ENCODE peak calls at places on chromosomes 4 and X, in seven cellular contexts. C, O, N, H, B, K and F are unnamed samples.

GRCh38 chr4:84966382-84967291 is at the start of gene WDFY3:
- DNase-seq in K (peak; percentile 81), N (peak; percentile 71), B (peak; percentile 92), C (peak; percentile 84), H (peak; percentile 85), O (peak; percentile 86), F (peak; percentile 90)

GRCh38 chrX:115562492-115562872 is 1.5 kb downstream of the PLS3 start:
- DNase-seq in O (no peak), B (no peak), K (no peak), C (no peak), H (no peak), N (no peak), F (no peak)

GRCh38 chr4:1356181-1356998 is 9.4 kb downstream of the UVSSA start:
- DNase-seq in N (no peak), B (peak; percentile 70), O (peak; percentile 38), C (peak; percentile 46), H (no peak), K (peak; percentile 75), F (no peak)

GRCh38 chrX:140762061-140762460 is 52.5 kb downstream of the LINC00632 start:
- DNase-seq in O (peak; percentile 3), H (peak; percentile 46), C (peak; percentile 21), N (no peak), K (peak; percentile 59), B (peak; percentile 43), F (no peak)

GRCh38 chr4:68110441-68110840 is 19.2 kb downstream of the TMPRSS11F start:
- DNase-seq in H (no peak), N (no peak), K (no peak), O (no peak), C (no peak), B (no peak), F (no peak)

GRCh38 chrX:53000447-53001208 is 42.3 kb upstream of the FAM156A start:
- DNase-seq in N (no peak), B (no peak), H (no peak), C (no peak), K (no peak), O (no peak), F (no peak)

GRCh38 chr4:153927546-153927945 is 138.7 kb upstream of the SFRP2 start:
- DNase-seq in N (no peak), K (no peak), B (no peak), C (no peak), O (no peak), H (no peak), F (no peak)

GRCh38 chrX:65644621-65645287 is 22.7 kb upstream of the MSN start:
- DNase-seq in C (peak; percentile 90), K (peak; percentile 72), N (peak; percentile 39), H (peak; percentile 86), O (peak; percentile 75), B (peak; percentile 89), F (peak; percentile 79)

GRCh38 chr4:128427832-128428366 is 140.3 kb upstream of the PGRMC2 start:
- DNase-seq in H (peak; percentile 61), N (peak; percentile 86), B (peak; percentile 52), O (peak; percentile 50), C (no peak), K (peak; percentile 74), F (no peak)

GRCh38 chrX:136528645-136529315 is 3.2 kb upstream of the VGLL1 start:
- DNase-seq in B (no peak), O (no peak), C (no peak), N (no peak), H (no peak), K (no peak), F (no peak)

GRCh38 chr4:39597695-39598381 is 40.8 kb downstream of the SMIM14 start:
- DNase-seq in O (no peak), N (no peak), C (no peak), K (no peak), H (no peak), B (no peak), F (no peak)

GRCh38 chr4:85824166-85824945 is 349.4 kb downstream of the ARHGAP24 start:
- DNase-seq in N (no peak), B (no peak), C (no peak), H (no peak), K (no peak), O (no peak), F (no peak)

GRCh38 chrX:8044861-8045434 is 117.7 kb upstream of the PNPLA4 start:
- DNase-seq in H (no peak), B (no peak), K (no peak), N (no peak), C (no peak), O (no peak), F (no peak)

GRCh38 chr4:170139764-170140163 is 50.0 kb upstream of the AADAT start:
- DNase-seq in C (no peak), B (no peak), O (no peak), K (no peak), H (no peak), N (no peak), F (no peak)

GRCh38 chr4:129581305-129581704 is 485.4 kb downstream of the C4orf33 start:
- DNase-seq in O (no peak), B (no peak), K (no peak), N (no peak), C (no peak), H (no peak), F (no peak)

GRCh38 chr4:169096221-169096620 is 86.2 kb upstream of the CBR4 start:
- DNase-seq in K (no peak), N (no peak), B (no peak), C (no peak), H (no peak), O (no peak), F (no peak)

GRCh38 chrX:76454456-76454927 is 27.0 kb downstream of the MAGEE1 start:
- DNase-seq in K (peak; percentile 5), O (no peak), C (no peak), N (peak; percentile 0), H (no peak), B (no peak), F (no peak)

GRCh38 chr4:61024610-61025009 is 175.5 kb upstream of the ADGRL3 start:
- DNase-seq in O (no peak), H (no peak), N (no peak), B (no peak), K (no peak), C (no peak), F (no peak)

GRCh38 chr4:113474017-113474416 is 287.5 kb downstream of the CAMK2D start:
- DNase-seq in H (no peak), N (peak; percentile 72), O (no peak), B (no peak), C (no peak), K (no peak), F (no peak)

GRCh38 chr4:52824603-52825310 is 37.4 kb upstream of the RASL11B start:
- DNase-seq in K (no peak), C (no peak), B (peak; percentile 31), O (no peak), H (no peak), N (no peak), F (peak; percentile 54)

GRCh38 chr4:175986-176385 is 51.7 kb downstream of the ZNF718 start:
- DNase-seq in C (no peak), K (no peak), H (no peak), N (no peak), O (no peak), B (no peak), F (no peak)
- H3K9me3 ChIP-seq in C (no peaks in the 10 kb centered on the region), K (no peaks in the 10 kb centered on the region), H (peaks cover 15% of the 10 kb centered on the region), N (peaks cover 13% of the 10 kb centered on the region), O (no peaks in the 10 kb centered on the region), B (peaks cover 9% of the 10 kb centered on the region), F (peaks cover 100% of the 10 kb centered on the region)

DNA sequence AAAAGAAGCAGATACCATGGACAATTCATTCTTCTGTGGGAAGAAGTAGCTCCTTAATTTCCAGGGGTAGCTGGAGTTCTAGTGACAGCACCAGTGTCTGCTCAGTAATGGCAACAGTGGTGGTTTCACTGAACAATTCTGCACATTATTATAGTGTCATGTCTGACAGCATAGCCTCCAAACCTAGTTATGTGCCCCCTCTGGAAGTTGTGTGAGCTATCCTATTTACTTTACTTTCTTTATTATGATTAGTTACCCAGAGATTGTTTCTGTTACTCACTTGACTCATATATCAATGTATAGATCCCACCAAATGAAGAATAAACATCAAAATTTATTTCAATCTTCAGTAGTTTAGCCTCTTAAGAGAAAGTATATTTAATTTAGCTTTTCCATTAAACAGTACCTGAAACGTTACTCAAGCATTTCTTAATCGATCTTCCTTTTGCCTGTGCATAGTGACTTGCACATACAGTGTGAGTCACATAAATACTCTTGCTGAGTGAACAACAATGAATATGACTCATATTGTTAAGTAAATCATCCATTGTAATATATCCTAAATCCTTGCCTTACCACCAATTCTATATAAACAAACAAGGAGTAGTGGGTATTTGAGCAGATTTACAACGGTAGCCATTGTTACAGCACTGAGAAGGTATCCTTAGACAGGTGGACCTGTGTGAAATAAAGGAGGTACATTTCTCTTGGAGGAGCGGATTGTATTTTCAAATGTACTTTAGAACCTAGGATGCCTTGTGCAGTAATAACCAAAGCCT is 534.7 kb downstream of the ANKRD50 start:
- DNase-seq in B (no peak), K (no peak), O (no peak), N (no peak), C (no peak), H (no peak), F (no peak)
- H3K4me1 ChIP-seq in B (no peaks in the 10 kb centered on the region), K (no peaks in the 10 kb centered on the region), O (no peaks in the 10 kb centered on the region), N (no peaks in the 10 kb centered on the region), C (no peaks in the 10 kb centered on the region), H (no peaks in the 10 kb centered on the region), F (no peaks in the 10 kb centered on the region)

GRCh38 chrX:39854772-39855747 is 242.7 kb downstream of the BCOR start:
- DNase-seq in K (no peak), N (no peak), O (no peak), C (no peak), B (no peak), H (no peak), F (no peak)
- TF ChIP-seq POLR2A in K (no peak), N (no peak), O (no peak), C (no peak), B (no peak), H (no peak), F (no peak)

GRCh38 chr4:175282407-175282806 is 364.2 kb downstream of the ADAM29 start:
- DNase-seq in H (no peak), C (no peak), K (no peak), N (no peak), O (no peak), B (no peak), F (no peak)
- H3K9me3 ChIP-seq in H (no peaks in the 10 kb centered on the region), C (no peaks in the 10 kb centered on the region), K (no peaks in the 10 kb centered on the region), N (no peaks in the 10 kb centered on the region), O (no peaks in the 10 kb centered on the region), B (no peaks in the 10 kb centered on the region), F (no peaks in the 10 kb centered on the region)